ENCODE peak calls at places on chromosomes 7 and 10, in nine cellular contexts. T, C, Z, A, B, U, H, E and G are unnamed samples.
A peak's percentile ranks its signal among the peaks of the same experiment; 100 is the strongest.

GRCh38 chr7:118184392-118184899 is 482 bp downstream of the LSM8 start:
- DNase-seq in T (no peak), C (peak; percentile 12), Z (no peak), A (no peak), B (no peak), U (peak; percentile 14), H (no peak), E (no peak), G (peak; percentile 33)

GRCh38 chr10:46226232-46226631 is 60.6 kb upstream of the ANTXRL start:
- DNase-seq in T (no peak), C (no peak), Z (no peak), A (no peak), B (no peak), U (no peak), H (no peak), E (no peak), G (no peak)

GRCh38 chr7:3234851-3235250 is 66.2 kb upstream of the SDK1 start:
- DNase-seq in T (no peak), C (no peak), Z (no peak), A (no peak), B (no peak), U (no peak), H (no peak), E (no peak), G (no peak)

GRCh38 chr10:91077549-91078017 is 142.9 kb upstream of the PCGF5 start:
- DNase-seq in T (no peak), C (peak; percentile 59), Z (peak; percentile 88), A (peak; percentile 27), B (peak; percentile 92), U (peak; percentile 44), H (peak; percentile 80), E (peak; percentile 66), G (peak; percentile 19)

GRCh38 chr10:29037348-29038113 is 251.3 kb upstream of the LYZL1 start:
- DNase-seq in T (no peak), C (no peak), Z (no peak), A (no peak), B (no peak), U (no peak), H (no peak), E (no peak), G (no peak)

GRCh38 chr10:73590881-73591577 is at the start of gene USP54:
- DNase-seq in T (peak; percentile 63), C (peak; percentile 72), Z (no peak), A (no peak), B (no peak), U (peak; percentile 82), H (no peak), E (no peak), G (peak; percentile 43)

GRCh38 chr10:61902448-61903183 is 1.1 kb downstream of the ARID5B start:
- DNase-seq in T (peak; percentile 68), C (peak; percentile 77), Z (no peak), A (peak; percentile 72), B (peak; percentile 40), U (peak; percentile 75), H (no peak), E (peak; percentile 47), G (peak; percentile 73)

GRCh38 chr10:119341236-119342016 is 134.1 kb downstream of the GRK5 start:
- DNase-seq in T (peak; percentile 77), C (peak; percentile 79), Z (no peak), A (peak; percentile 50), B (no peak), U (peak; percentile 74), H (no peak), E (no peak), G (peak; percentile 61)

GRCh38 chr10:17557459-17557858 is 59.7 kb downstream of the HACD1 start:
- DNase-seq in T (no peak), C (no peak), Z (no peak), A (no peak), B (no peak), U (no peak), H (no peak), E (no peak), G (no peak)

GRCh38 chr10:5977471-5978370 is at the start of gene IL15RA:
- DNase-seq in T (peak; percentile 75), C (peak; percentile 64), Z (peak; percentile 93), A (peak; percentile 78), B (peak; percentile 27), U (peak; percentile 71), H (peak; percentile 76), E (peak; percentile 88), G (peak; percentile 54)

GRCh38 chr10:73838827-73839226 is 27.4 kb upstream of the NDST2 start:
- DNase-seq in T (no peak), C (no peak), Z (no peak), A (no peak), B (no peak), U (no peak), H (no peak), E (no peak), G (peak; percentile 44)

GRCh38 chr7:124276005-124276606 is 243.2 kb upstream of the TMEM229A start:
- DNase-seq in T (peak; percentile 41), C (peak; percentile 10), Z (no peak), A (no peak), B (peak; percentile 66), U (peak; percentile 4), H (no peak), E (no peak), G (no peak)

GRCh38 chr10:116538461-116538860 is 7.3 kb upstream of the PNLIP start:
- DNase-seq in T (no peak), C (no peak), Z (no peak), A (no peak), B (no peak), U (no peak), H (no peak), E (no peak), G (no peak)

GRCh38 chr7:34133356-34133982 is 228.1 kb downstream of the BMPER start:
- DNase-seq in T (peak; percentile 25), C (peak; percentile 83), Z (no peak), A (no peak), B (no peak), U (peak; percentile 85), H (no peak), E (no peak), G (peak; percentile 85)

GRCh38 chr10:43260911-43261577 is 5.8 kb downstream of the RASGEF1A start:
- DNase-seq in T (no peak), C (no peak), Z (no peak), A (no peak), B (no peak), U (no peak), H (no peak), E (no peak), G (no peak)

GRCh38 chr10:69807696-69808095 is 6.0 kb downstream of the COL13A1 start:
- DNase-seq in T (no peak), C (peak; percentile 60), Z (no peak), A (no peak), B (no peak), U (peak; percentile 42), H (no peak), E (no peak), G (peak; percentile 64)
- H3K4me3 ChIP-seq in T (no peak overlapping the region), C (no peak overlapping the region), Z (no peak overlapping the region), A (no peak overlapping the region), B (no peak overlapping the region), U (no peak overlapping the region), H (no peak overlapping the region), E (no peak overlapping the region), G (no peak overlapping the region)

DNA sequence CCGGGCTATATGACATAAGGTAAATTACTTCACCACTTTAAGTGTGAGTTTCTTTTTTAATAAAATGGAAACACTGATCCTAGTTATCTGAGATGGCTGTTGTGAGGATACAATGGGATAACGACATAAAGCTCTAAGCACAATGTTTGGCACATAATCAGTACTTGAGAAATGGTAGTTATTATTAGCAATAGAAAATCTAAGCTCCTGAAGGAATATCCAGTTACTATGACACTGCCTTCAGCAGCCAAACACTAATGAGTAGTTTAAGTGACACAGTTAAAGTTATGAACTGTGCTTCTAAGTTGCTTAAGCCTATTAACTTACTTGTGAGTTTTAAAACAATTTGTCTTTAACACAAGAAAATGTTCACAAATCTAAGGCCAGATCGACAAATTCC is 96.8 kb downstream of the ELAPOR2 start:
- DNase-seq in T (no peak), C (no peak), Z (no peak), A (no peak), B (no peak), U (no peak), H (no peak), E (no peak), G (no peak)
- TF ChIP-seq CTCF in T (no peak), C (no peak), Z (no peak), A (no peak), B (no peak), U (no peak), H (no peak), E (no peak), G (no peak)

DNA sequence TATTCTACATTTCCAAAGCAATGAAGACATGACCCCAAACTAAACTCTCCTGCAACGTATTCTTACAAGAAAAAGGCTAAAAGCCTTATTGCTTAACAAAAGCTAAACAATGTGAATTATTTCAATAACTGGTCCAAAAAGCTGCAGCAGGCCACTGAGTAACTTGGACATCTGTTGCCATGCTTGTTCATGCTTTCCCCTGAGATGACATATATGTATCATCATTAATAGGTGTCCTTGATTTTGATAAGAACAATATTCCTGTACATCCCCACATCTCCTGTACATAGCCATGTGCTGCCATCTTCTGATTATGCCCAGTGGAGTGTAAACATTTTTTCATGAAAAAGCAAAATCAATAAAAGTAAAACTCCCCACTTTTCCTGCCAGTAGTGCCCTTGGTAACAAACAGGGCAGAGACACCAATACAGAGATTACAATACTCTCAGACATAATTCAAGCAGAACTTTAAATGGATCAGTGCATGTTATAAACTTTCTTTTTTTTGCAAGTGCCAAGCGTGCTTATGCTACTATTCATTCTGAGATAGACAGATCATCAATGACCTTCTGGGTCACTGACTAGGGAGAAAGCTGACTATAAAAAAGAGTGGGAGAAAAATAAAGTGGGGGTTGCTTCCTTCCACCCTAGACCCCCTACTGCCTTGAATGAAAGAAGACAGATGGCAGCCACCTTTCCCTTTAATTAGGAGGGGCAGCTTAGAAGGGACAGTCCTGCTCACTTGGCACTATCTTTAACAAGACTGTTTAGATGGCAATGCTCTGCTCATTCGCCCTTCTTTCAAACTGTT is 205.5 kb upstream of the KLF14 start:
- DNase-seq in T (no peak), C (no peak), Z (no peak), A (no peak), B (no peak), U (no peak), H (no peak), E (no peak), G (peak; percentile 53)
- H3K4me3 ChIP-seq in T (no peak overlapping the region), C (peak overlapping the region; percentile 54), Z (peak overlapping the region; percentile 48), A (peak overlapping the region; percentile 52), B (peak overlapping the region; percentile 71), U (no peak overlapping the region), H (no peak overlapping the region), E (no peak overlapping the region), G (peak overlapping the region; percentile 46)

DNA sequence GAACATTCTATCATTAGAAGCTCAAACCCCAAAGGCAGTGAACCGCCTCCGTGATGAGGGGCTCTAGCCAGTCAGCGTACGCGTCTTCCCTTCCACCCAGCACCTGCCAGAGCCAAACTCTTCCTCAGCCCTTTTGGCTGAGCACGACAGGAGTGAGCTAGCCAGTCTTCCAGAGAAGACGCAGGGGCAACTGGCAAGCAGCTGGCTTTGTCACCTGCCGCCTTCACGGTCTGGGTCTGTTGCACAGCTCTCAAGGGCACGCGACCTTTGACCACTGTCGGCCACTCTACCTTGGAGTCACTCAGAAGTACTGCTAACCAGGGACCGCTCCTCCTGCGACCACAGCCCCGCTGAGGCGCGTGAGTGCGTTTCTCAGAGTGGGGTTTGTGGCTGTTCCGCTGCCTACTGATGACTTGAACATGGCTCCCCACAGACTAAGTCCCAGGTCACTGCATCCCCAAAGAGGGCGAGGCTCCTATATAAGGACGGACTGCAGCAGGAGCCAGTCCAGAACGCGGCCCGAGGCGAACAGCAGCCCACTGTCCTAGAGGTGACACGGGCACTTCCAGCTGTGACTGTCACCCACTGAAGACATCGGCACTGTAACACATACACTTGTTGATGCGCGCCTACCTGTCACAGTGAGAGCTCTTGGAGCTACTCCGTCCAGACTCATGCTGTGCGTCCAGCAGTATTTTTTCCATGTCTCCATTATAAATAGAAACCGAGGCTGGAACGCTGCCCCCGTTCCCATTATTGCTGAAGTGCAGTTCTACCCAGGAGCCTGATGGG is 8.4 kb downstream of the BNIP3 start:
- DNase-seq in T (no peak), C (no peak), Z (no peak), A (no peak), B (no peak), U (no peak), H (peak; percentile 58), E (no peak), G (no peak)
- TF ChIP-seq CTCF in T (no peak), C (no peak), Z (no peak), A (no peak), B (no peak), U (no peak), H (peak; percentile 11), E (no peak), G (no peak)